ENCODE peak calls at places on chromosomes 3 and 15, in four cellular contexts. One of them, this sample, is unnamed. For H3K36me3, the result is how much of the 10 kb centered on the place peaks cover.

GRCh38 chr3:141384575-141384974 is 16.3 kb downstream of the ZBTB38 start:
- DNase-seq in heart right ventricle: no peak
- DNase-seq in keratinocyte: no peak
- DNase-seq in left lung: no peak
- DNase-seq in this sample: no peak

GRCh38 chr3:189664311-189664710 is 33.1 kb downstream of the TP63 start:
- DNase-seq in keratinocyte: no peak
- DNase-seq in heart right ventricle: no peak
- DNase-seq in left lung: no peak
- DNase-seq in this sample: no peak

GRCh38 chr3:71057526-71057894 is 526.0 kb downstream of the FOXP1 start:
- DNase-seq in keratinocyte: no peak
- DNase-seq in heart right ventricle: no peak
- DNase-seq in left lung: no peak
- DNase-seq in this sample: no peak

GRCh38 chr3:62238431-62238830 is 134.9 kb downstream of the FEZF2 start:
- DNase-seq in keratinocyte: no peak
- DNase-seq in heart right ventricle: no peak
- DNase-seq in left lung: no peak
- DNase-seq in this sample: no peak

GRCh38 chr3:44467241-44467640 is 10.2 kb downstream of the ZNF445 start:
- DNase-seq in left lung: no peak
- DNase-seq in keratinocyte: no peak
- DNase-seq in heart right ventricle: no peak
- DNase-seq in this sample: no peak

GRCh38 chr15:77168211-77168610 is 97.3 kb upstream of the TSPAN3 start:
- DNase-seq in keratinocyte: no peak
- DNase-seq in left lung: no peak
- DNase-seq in heart right ventricle: no peak
- DNase-seq in this sample: no peak

GRCh38 chr15:82850242-82850591 is 40.8 kb downstream of the WHAMM start:
- DNase-seq in left lung: no peak
- DNase-seq in heart right ventricle: no peak
- DNase-seq in keratinocyte: no peak
- DNase-seq in this sample: no peak

GRCh38 chr15:75205064-75205395 is 3.3 kb downstream of the C15orf39 start:
- DNase-seq in keratinocyte: no peak
- DNase-seq in left lung: no peak
- DNase-seq in heart right ventricle: no peak
- DNase-seq in this sample: no peak

GRCh38 chr3:135982922-135983581 is 17.5 kb downstream of the PPP2R3A start:
- DNase-seq in keratinocyte: no peak
- DNase-seq in left lung: no peak
- DNase-seq in heart right ventricle: no peak
- DNase-seq in this sample: no peak

GRCh38 chr15:68176601-68177000 is 28.5 kb downstream of the CALML4 start:
- DNase-seq in heart right ventricle: no peak
- DNase-seq in left lung: no peak
- DNase-seq in keratinocyte: no peak
- DNase-seq in this sample: no peak

GRCh38 chr3:12301031-12301430 is 12.2 kb downstream of the PPARG start:
- DNase-seq in left lung: no peak
- DNase-seq in heart right ventricle: no peak
- DNase-seq in keratinocyte: no peak
- DNase-seq in this sample: no peak

GRCh38 chr15:92019706-92020105 is 166.2 kb downstream of the SLCO3A1 start:
- DNase-seq in keratinocyte: no peak
- DNase-seq in left lung: no peak
- DNase-seq in heart right ventricle: no peak
- DNase-seq in this sample: no peak

GRCh38 chr3:42491876-42492507 is 10.5 kb upstream of the VIPR1 start:
- DNase-seq in left lung: no peak
- DNase-seq in keratinocyte: no peak
- DNase-seq in heart right ventricle: no peak
- DNase-seq in this sample: no peak

GRCh38 chr3:108662141-108662738 is 72.7 kb downstream of the DZIP3 start:
- DNase-seq in left lung: no peak
- DNase-seq in heart right ventricle: no peak
- DNase-seq in keratinocyte: peak
- DNase-seq in this sample: no peak

GRCh38 chr15:33016405-33017024 is 178.0 kb downstream of the FMN1 start:
- DNase-seq in keratinocyte: no peak
- DNase-seq in left lung: no peak
- DNase-seq in heart right ventricle: no peak
- DNase-seq in this sample: no peak

DNA sequence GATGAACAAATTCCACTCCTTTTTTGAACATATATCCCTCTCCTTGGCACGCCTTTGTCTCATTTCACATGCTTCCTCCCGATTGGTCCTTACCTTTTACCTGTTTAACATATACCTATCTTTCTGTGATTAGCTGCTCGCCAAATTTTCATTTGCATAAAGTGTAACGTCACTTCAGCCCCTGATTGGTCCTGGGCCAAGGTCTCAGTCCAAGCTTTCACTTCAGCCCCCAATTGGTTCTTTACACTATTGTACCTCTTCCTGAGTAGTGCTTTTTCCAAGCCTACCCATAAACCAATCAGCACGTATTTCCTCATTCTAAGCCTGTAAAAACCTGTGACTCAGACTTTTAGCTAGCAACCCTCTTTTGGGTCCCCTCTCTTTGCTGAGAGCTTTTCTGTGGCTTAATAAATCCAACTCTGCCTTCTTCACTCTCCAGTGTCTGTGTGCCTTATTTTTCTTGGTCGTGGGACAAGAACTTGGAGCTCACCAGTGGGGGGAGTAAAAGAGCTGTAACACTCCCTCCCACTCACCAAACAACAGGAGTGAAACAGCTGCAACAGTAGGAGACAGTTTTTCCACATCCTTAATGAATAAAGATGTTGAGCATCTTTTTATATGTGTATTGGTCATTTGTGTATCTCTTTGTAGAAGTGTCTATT is 584 bp upstream of the XCR1 start:
- DNase-seq in left lung: no peak
- DNase-seq in heart right ventricle: no peak
- DNase-seq in keratinocyte: no peak
- DNase-seq in this sample: no peak
- TF ChIP-seq CTCF in left lung: no peak
- TF ChIP-seq CTCF in heart right ventricle: no peak
- TF ChIP-seq CTCF in keratinocyte: no peak
- TF ChIP-seq CTCF in this sample: no peak

GRCh38 chr3:113002676-113003075 is 11.9 kb downstream of the GTPBP8 start:
- DNase-seq in left lung: no peak
- DNase-seq in heart right ventricle: no peak
- DNase-seq in keratinocyte: no peak
- DNase-seq in this sample: no peak

GRCh38 chr3:113005622-113006021 is 14.8 kb downstream of the GTPBP8 start:
- DNase-seq in left lung: no peak
- DNase-seq in keratinocyte: no peak
- DNase-seq in heart right ventricle: no peak
- DNase-seq in this sample: no peak

GRCh38 chr3:113000691-113001090 is 9.9 kb downstream of the GTPBP8 start:
- DNase-seq in keratinocyte: no peak
- DNase-seq in left lung: no peak
- DNase-seq in heart right ventricle: no peak
- DNase-seq in this sample: no peak

GRCh38 chr3:113006350-113007056 is 15.7 kb downstream of the GTPBP8 start:
- DNase-seq in keratinocyte: no peak
- DNase-seq in left lung: no peak
- DNase-seq in heart right ventricle: no peak
- DNase-seq in this sample: no peak

GRCh38 chr3:113002033-113002432 is 11.2 kb downstream of the GTPBP8 start:
- DNase-seq in heart right ventricle: no peak
- DNase-seq in keratinocyte: no peak
- DNase-seq in left lung: no peak
- DNase-seq in this sample: no peak
- H3K36me3 ChIP-seq in heart right ventricle: half or more
- H3K36me3 ChIP-seq in keratinocyte: under half
- H3K36me3 ChIP-seq in left lung: half or more
- H3K36me3 ChIP-seq in this sample: half or more

GRCh38 chr3:143814358-143814968 is 33.8 kb downstream of the SLC9A9 start:
- DNase-seq in left lung: no peak
- DNase-seq in heart right ventricle: no peak
- DNase-seq in keratinocyte: no peak
- DNase-seq in this sample: peak
- H3K4me3 ChIP-seq in left lung: no peak
- H3K4me3 ChIP-seq in heart right ventricle: no peak
- H3K4me3 ChIP-seq in keratinocyte: no peak
- H3K4me3 ChIP-seq in this sample: no peak

GRCh38 chr3:119601154-119601553 is 3.5 kb downstream of the PLA1A start:
- DNase-seq in heart right ventricle: no peak
- DNase-seq in keratinocyte: no peak
- DNase-seq in left lung: no peak
- DNase-seq in this sample: no peak

GRCh38 chr3:119599558-119600174 is 2.0 kb downstream of the PLA1A start:
- DNase-seq in keratinocyte: no peak
- DNase-seq in heart right ventricle: no peak
- DNase-seq in left lung: no peak
- DNase-seq in this sample: no peak

GRCh38 chr3:119602676-119603075 is 5.0 kb downstream of the PLA1A start:
- DNase-seq in heart right ventricle: no peak
- DNase-seq in keratinocyte: no peak
- DNase-seq in left lung: no peak
- DNase-seq in this sample: no peak

GRCh38 chr3:119598410-119599098 is 869 bp downstream of the PLA1A start:
- DNase-seq in left lung: no peak
- DNase-seq in keratinocyte: no peak
- DNase-seq in heart right ventricle: no peak
- DNase-seq in this sample: no peak

DNA sequence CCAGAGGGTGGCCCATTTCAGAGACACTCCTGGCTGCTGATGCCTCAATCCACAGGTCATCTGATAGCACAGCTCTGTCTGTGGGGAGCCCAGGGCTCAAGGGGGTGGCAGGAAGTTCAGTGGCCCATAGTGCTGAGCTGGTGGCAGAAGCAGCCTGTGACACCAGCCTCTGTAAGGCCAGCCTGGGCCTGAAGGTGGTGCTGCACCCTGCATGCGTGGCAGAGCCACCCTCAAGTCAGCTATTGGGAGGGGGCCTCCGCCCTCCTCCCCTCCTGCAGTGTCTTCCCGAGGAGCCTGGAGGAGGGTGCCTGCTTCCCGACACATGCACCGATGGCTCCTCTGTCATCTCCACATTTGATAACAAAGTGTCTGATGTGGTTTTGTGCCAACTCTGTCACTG is 3.0 kb downstream of the PLA1A start:
- DNase-seq in keratinocyte: no peak
- DNase-seq in heart right ventricle: peak
- DNase-seq in left lung: peak
- DNase-seq in this sample: no peak
- TF ChIP-seq CTCF in keratinocyte: peak
- TF ChIP-seq CTCF in heart right ventricle: peak
- TF ChIP-seq CTCF in left lung: peak
- TF ChIP-seq CTCF in this sample: no peak

DNA sequence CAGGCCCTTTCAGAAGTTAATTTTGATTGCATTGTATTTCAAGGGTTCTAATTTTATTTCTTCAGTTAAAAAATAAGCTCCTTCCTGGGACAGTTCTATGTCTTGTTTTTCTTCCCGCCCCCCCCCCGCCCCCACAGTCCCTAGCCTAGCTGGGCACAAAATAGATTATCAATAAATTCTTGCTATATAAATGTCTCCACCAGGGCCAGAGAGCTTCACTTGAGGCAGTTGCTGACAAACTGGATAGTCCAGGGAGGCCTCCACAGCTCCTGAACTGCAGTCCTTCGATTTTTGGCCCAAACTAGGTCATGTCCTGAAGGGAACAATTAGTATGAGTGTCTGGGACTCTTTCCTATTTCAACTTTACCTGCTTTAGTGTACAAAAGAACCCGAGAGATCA is 9.9 kb upstream of the CSPG5 start:
- DNase-seq in keratinocyte: no peak
- DNase-seq in heart right ventricle: no peak
- DNase-seq in left lung: no peak
- DNase-seq in this sample: no peak
- H3K36me3 ChIP-seq in keratinocyte: under half
- H3K36me3 ChIP-seq in heart right ventricle: half or more
- H3K36me3 ChIP-seq in left lung: half or more
- H3K36me3 ChIP-seq in this sample: half or more

DNA sequence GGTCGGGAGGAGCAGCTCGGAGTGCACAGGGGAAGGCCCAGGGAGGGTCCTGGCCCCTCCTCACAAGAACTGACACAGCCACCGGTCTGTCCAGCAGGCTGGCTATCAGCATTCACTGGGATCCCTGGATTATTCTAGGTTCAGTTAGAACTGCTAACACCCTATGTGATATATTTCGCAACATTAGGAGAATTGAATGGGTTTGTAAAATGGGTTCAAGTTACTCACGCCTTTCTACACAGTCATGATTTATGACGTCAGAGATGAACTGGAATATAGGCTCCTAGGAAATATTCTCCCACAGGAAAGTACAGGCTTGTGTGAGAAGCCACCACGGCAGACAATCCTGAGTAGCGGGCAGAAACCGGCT is 972 bp upstream of the BSN start:
- DNase-seq in left lung: no peak
- DNase-seq in keratinocyte: no peak
- DNase-seq in heart right ventricle: no peak
- DNase-seq in this sample: no peak
- H3K4me3 ChIP-seq in left lung: peak
- H3K4me3 ChIP-seq in keratinocyte: peak
- H3K4me3 ChIP-seq in heart right ventricle: peak
- H3K4me3 ChIP-seq in this sample: peak

GRCh38 chr3:25520926-25521559 is 93.0 kb downstream of the RARB start:
- DNase-seq in keratinocyte: no peak
- DNase-seq in heart right ventricle: no peak
- DNase-seq in left lung: no peak
- DNase-seq in this sample: no peak
- TF ChIP-seq CTCF in keratinocyte: no peak
- TF ChIP-seq CTCF in heart right ventricle: no peak
- TF ChIP-seq CTCF in left lung: no peak
- TF ChIP-seq CTCF in this sample: no peak